ENCODE peak calls at places on chromosomes 3 and 15, in ten cellular contexts. O is astrocyte, Z is OCI-LY7, J is IMR-90, L is mammary epithelial cell, R is HCT116, B is H9, M is HepG2, U is neuronal stem cell, E is GM23248. T is an unnamed sample. For H3K4me1, the result is how much of the 10 kb centered on the place peaks cover.

GRCh38 chr3:164687902-164688301 is 390.4 kb downstream of the SI start:
- DNase-seq in J (no peak), B (no peak), O (no peak), Z (no peak), E (no peak), M (no peak), U (no peak), L (no peak), R (no peak), T (no peak)

GRCh38 chr15:66595937-66596545 is 30.2 kb upstream of the LCTL start:
- DNase-seq in O (no peak), Z (no peak), E (peak), L (no peak), B (no peak), M (no peak), J (peak), U (no peak), R (no peak), T (no peak)

GRCh38 chr15:94375997-94376396 is 144.6 kb downstream of the MCTP2 start:
- DNase-seq in E (no peak), B (no peak), L (no peak), M (no peak), R (no peak), Z (peak), U (no peak), J (no peak), O (no peak), T (peak)

GRCh38 chr15:85010472-85011209 is 29.0 kb downstream of the PDE8A start:
- DNase-seq in E (no peak), B (no peak), L (no peak), U (no peak), J (no peak), M (no peak), O (no peak), Z (peak), R (no peak), T (no peak)

GRCh38 chr15:56341201-56341600 is 24.0 kb upstream of the TEX9 start:
- DNase-seq in U (no peak), O (no peak), M (no peak), R (no peak), B (no peak), L (peak), J (no peak), E (peak), Z (no peak), T (peak)

GRCh38 chr15:57458255-57458850 is 82.0 kb downstream of the CGNL1 start:
- DNase-seq in Z (no peak), E (no peak), L (no peak), O (no peak), M (no peak), U (no peak), J (no peak), B (no peak), R (no peak), T (no peak)

GRCh38 chr3:190155752-190156151 is 35.1 kb upstream of the P3H2 start:
- DNase-seq in Z (no peak), U (no peak), R (peak), M (no peak), J (no peak), L (peak), B (no peak), E (peak), O (peak), T (no peak)

GRCh38 chr3:181455276-181455675 is 256.4 kb upstream of the SOX2 start:
- DNase-seq in B (no peak), O (no peak), J (no peak), R (no peak), U (no peak), L (no peak), Z (no peak), M (no peak), E (no peak), T (no peak)

GRCh38 chr15:51368751-51369450 is 27.4 kb downstream of the GLDN start:
- DNase-seq in O (peak), R (no peak), M (peak), J (peak), Z (no peak), E (peak), B (no peak), U (no peak), L (no peak), T (no peak)

GRCh38 chr15:65832549-65833364 is 36.5 kb upstream of the RAB11A start:
- DNase-seq in L (peak), Z (peak), U (peak), B (peak), J (peak), R (peak), M (peak), E (peak), O (peak), T (peak)

GRCh38 chr15:82832601-82833209 is 23.3 kb downstream of the WHAMM start:
- DNase-seq in B (no peak), U (no peak), R (peak), E (peak), L (peak), O (peak), M (no peak), J (peak), Z (no peak), T (no peak)

GRCh38 chr3:160210799-160211221 is 14.4 kb upstream of the C3orf80 start:
- DNase-seq in O (peak), R (peak), Z (no peak), J (peak), B (no peak), U (no peak), E (peak), L (peak), M (peak), T (peak)

GRCh38 chr3:15634671-15635661 is 33.4 kb downstream of the BTD start:
- DNase-seq in J (peak), R (no peak), U (no peak), O (peak), M (no peak), B (no peak), E (peak), L (no peak), Z (no peak), T (no peak)

GRCh38 chr3:133384331-133385027 is 15.4 kb upstream of the BFSP2 start:
- DNase-seq in U (peak), L (peak), M (peak), E (peak), B (peak), J (peak), R (peak), O (peak), Z (peak), T (peak)

GRCh38 chr3:188037965-188038581 is 115.9 kb upstream of the LPP start:
- DNase-seq in B (no peak), M (no peak), E (peak), J (peak), U (no peak), O (peak), L (peak), Z (no peak), R (no peak), T (no peak)

GRCh38 chr3:192570757-192571156 is 156.6 kb downstream of the FGF12 start:
- DNase-seq in Z (no peak), J (no peak), L (peak), B (no peak), R (no peak), M (no peak), E (peak), O (peak), U (no peak), T (no peak)

GRCh38 chr3:8839607-8840325 is 70.4 kb upstream of the OXTR start:
- DNase-seq in L (peak), J (peak), O (no peak), M (no peak), R (no peak), Z (no peak), U (no peak), E (no peak), B (no peak), T (no peak)

GRCh38 chr15:70387993-70388392 is 290.3 kb upstream of the TLE3 start:
- DNase-seq in M (no peak), J (no peak), R (no peak), U (no peak), E (no peak), O (no peak), Z (no peak), B (no peak), L (no peak), T (no peak)

GRCh38 chr15:38068600-38068999 is 134.2 kb downstream of the TMCO5A start:
- DNase-seq in R (no peak), Z (no peak), E (peak), U (no peak), O (no peak), J (no peak), B (no peak), L (no peak), M (no peak), T (no peak)

GRCh38 chr15:29736745-29737023 is 85.6 kb downstream of the TJP1 start:
- DNase-seq in B (no peak), Z (no peak), R (peak), L (peak), M (peak), E (peak), O (peak), J (peak), U (no peak), T (no peak)

GRCh38 chr3:127702151-127702578 is 29.4 kb downstream of the ABTB1 start:
- DNase-seq in L (no peak), U (no peak), E (peak), B (no peak), R (no peak), M (no peak), Z (no peak), J (no peak), O (no peak), T (no peak)

GRCh38 chr3:174907628-174908407 is 48.7 kb downstream of the NAALADL2 start:
- DNase-seq in J (no peak), O (no peak), Z (no peak), R (no peak), U (no peak), E (no peak), M (no peak), B (no peak), L (no peak), T (no peak)

GRCh38 chr3:146161725-146162047 is 702 bp upstream of the PLOD2 start:
- DNase-seq in R (no peak), E (peak), L (no peak), M (peak), Z (no peak), J (peak), O (peak), B (no peak), U (no peak), T (peak)

GRCh38 chr3:121431717-121432517 is 113.9 kb downstream of the POLQ start:
- DNase-seq in L (peak), Z (peak), B (no peak), R (no peak), M (peak), J (peak), O (peak), U (no peak), E (peak), T (no peak)

GRCh38 chr15:71650603-71651002 is 159.8 kb upstream of the NR2E3 start:
- DNase-seq in J (no peak), Z (no peak), E (no peak), B (no peak), L (no peak), M (no peak), O (no peak), U (no peak), R (no peak), T (no peak)
- H2AFZ ChIP-seq in J (no peak), Z (no peak), E (no peak), B (no peak), L (no peak), M (no peak), O (no peak), U (no peak), R (no peak), T (no peak)

GRCh38 chr3:186965141-186965879 is 35.0 kb downstream of the ST6GAL1 start:
- DNase-seq in J (peak), U (no peak), Z (no peak), B (peak), L (no peak), R (no peak), E (no peak), O (no peak), M (no peak), T (peak)

GRCh38 chr3:186969607-186970006 is 39.3 kb downstream of the ST6GAL1 start:
- DNase-seq in J (no peak), O (no peak), R (no peak), L (no peak), E (no peak), B (no peak), M (no peak), U (no peak), Z (no peak), T (no peak)

GRCh38 chr3:186966406-186966805 is 36.1 kb downstream of the ST6GAL1 start:
- DNase-seq in M (no peak), B (no peak), L (no peak), J (no peak), R (no peak), O (no peak), Z (no peak), U (no peak), E (no peak), T (no peak)

GRCh38 chr3:186964629-186965028 is 34.3 kb downstream of the ST6GAL1 start:
- DNase-seq in B (peak), E (no peak), J (no peak), L (no peak), O (no peak), R (no peak), U (no peak), M (no peak), Z (no peak), T (peak)

GRCh38 chr3:186967686-186968085 is 37.4 kb downstream of the ST6GAL1 start:
- DNase-seq in B (no peak), Z (no peak), J (no peak), M (no peak), L (no peak), E (no peak), O (no peak), U (no peak), R (no peak), T (no peak)
- H3K4me1 ChIP-seq in B (under half), Z (under half), J (under half), M (under half), L (under half), E (under half), O (under half), U (under half), R (under half), T (under half)

DNA sequence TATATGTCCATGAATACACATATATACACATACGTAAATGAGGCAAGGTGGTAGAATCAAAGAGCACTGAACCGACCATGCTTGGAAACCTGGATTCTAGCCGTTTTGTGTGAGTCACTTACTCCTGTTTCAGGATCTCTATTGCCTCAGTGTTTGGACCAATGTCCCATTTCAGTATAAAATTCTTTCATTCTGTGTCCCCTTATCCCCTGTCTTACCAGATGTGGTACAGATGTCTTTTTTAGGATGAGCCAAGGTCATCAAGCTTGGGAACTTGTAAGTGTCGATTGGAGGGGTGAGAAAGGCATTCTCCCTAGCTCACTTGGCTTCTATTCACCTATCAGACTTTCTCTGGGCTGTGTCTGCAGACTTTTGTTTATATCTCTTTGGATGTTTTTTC is 139.9 kb upstream of the CHL1 start:
- DNase-seq in M (no peak), Z (no peak), L (no peak), U (no peak), E (no peak), B (no peak), R (no peak), J (no peak), O (no peak), T (no peak)
- H2AFZ ChIP-seq in M (no peak), Z (no peak), L (no peak), U (no peak), E (no peak), B (no peak), R (no peak), J (no peak), O (no peak), T (no peak)

GRCh38 chr15:73994912-73995622 is 551 bp downstream of the PML start:
- DNase-seq in L (peak), J (no peak), O (no peak), M (no peak), Z (peak), U (no peak), R (no peak), E (peak), B (no peak), T (peak)
- H3K4me1 ChIP-seq in L (under half), J (under half), O (under half), M (under half), Z (under half), U (under half), R (under half), E (under half), B (under half), T (under half)

GRCh38 chr3:137808015-137808414 is 43.9 kb downstream of the SOX14 start:
- DNase-seq in R (no peak), E (no peak), B (no peak), J (no peak), M (no peak), U (no peak), L (no peak), Z (no peak), O (no peak), T (peak)
- H2AFZ ChIP-seq in R (no peak), E (no peak), B (no peak), J (no peak), M (no peak), U (no peak), L (no peak), Z (no peak), O (no peak), T (peak)

GRCh38 chr15:83930813-83931212 is 276.9 kb downstream of the ADAMTSL3 start:
- DNase-seq in M (peak), L (peak), E (no peak), R (no peak), B (no peak), Z (no peak), O (no peak), J (no peak), U (no peak), T (no peak)

GRCh38 chr15:83928392-83928734 is 274.4 kb downstream of the ADAMTSL3 start:
- DNase-seq in E (no peak), L (no peak), Z (peak), M (no peak), B (no peak), R (no peak), U (no peak), O (no peak), J (no peak), T (no peak)

GRCh38 chr15:83929619-83930018 is 275.7 kb downstream of the ADAMTSL3 start:
- DNase-seq in M (no peak), R (no peak), O (no peak), E (no peak), J (no peak), L (no peak), Z (no peak), U (no peak), B (no peak), T (no peak)

GRCh38 chr15:83928878-83929418 is 275.0 kb downstream of the ADAMTSL3 start:
- DNase-seq in B (no peak), O (no peak), L (peak), E (no peak), R (no peak), U (no peak), M (peak), Z (no peak), J (no peak), T (no peak)

DNA sequence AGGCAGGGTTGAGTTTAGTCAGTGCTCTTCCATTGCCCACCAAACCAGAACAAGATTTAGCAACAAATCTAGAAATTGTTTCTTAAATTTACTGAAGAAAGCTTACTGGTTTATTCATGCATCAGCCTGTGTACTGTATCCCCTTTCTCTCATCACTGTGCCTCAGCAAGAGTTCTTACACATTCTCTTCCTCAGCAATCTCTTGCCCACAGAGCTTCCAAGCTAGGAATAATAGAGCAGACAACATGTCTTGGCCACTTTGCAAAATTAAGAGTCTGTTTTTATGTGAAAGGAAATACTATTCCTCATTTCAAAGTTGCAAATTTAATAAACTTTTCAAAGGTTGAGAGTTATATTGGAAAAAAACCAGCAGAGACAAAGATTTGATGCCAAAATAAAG is 276.5 kb downstream of the ADAMTSL3 start:
- DNase-seq in L (no peak), O (no peak), B (no peak), U (no peak), Z (no peak), J (no peak), E (no peak), R (no peak), M (no peak), T (no peak)
- H3K4me1 ChIP-seq in L (under half), O (under half), B (under half), U (under half), Z (under half), J (under half), E (under half), R (under half), M (under half), T (under half)

DNA sequence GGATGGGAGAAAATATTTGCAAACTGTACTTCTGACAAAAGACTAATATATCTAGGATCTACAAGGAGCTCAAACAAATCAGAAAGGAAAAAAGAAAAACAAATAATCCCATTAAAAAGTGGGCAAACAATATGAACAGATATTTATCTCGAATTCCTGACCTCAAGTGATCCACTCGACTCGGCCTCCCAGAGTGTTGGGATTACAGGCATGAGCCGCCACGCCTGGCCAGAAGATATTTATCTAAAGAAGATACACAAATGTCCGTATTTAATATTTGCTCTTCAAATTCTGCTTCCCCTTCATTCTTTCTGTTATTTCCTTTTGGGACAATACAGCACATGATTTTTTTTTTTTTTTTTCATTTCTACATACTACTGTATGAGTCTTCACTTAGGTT is 151.7 kb upstream of the GRM7 start:
- DNase-seq in E (no peak), Z (no peak), O (no peak), R (no peak), L (no peak), B (no peak), J (no peak), U (no peak), M (no peak), T (no peak)
- H2AFZ ChIP-seq in E (no peak), Z (no peak), O (no peak), R (no peak), L (no peak), B (no peak), J (no peak), U (no peak), M (no peak), T (no peak)

DNA sequence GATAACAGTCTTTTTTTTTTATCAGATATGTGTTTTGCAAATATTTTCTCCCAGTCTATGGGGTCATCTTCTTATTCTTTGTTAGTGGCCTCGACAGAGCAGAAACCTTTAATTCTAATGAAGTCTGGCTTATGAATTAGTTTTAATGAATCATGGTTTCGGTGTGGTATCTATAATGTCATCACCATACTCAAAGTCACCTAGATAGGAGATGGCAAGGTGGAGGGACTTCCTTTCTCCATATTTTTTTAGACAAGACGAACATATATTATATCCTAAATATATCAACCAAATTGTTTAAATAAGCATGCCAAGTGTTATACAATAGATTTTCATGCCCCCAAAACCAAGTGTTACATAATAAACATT is 60.4 kb downstream of the CD200 start:
- DNase-seq in R (no peak), B (no peak), J (no peak), Z (no peak), U (no peak), O (no peak), M (no peak), L (no peak), E (no peak), T (no peak)
- H3K4me1 ChIP-seq in R (under half), B (under half), J (under half), Z (under half), U (under half), O (under half), M (under half), L (under half), E (under half), T (under half)

GRCh38 chr3:96330795-96331194 is 483.6 kb upstream of the EPHA6 start:
- DNase-seq in B (no peak), J (no peak), U (no peak), E (no peak), M (no peak), R (no peak), Z (no peak), L (no peak), O (no peak), T (peak)

GRCh38 chr3:96334779-96335178 is 479.6 kb upstream of the EPHA6 start:
- DNase-seq in R (no peak), B (no peak), U (no peak), Z (no peak), O (no peak), M (no peak), J (no peak), E (no peak), L (no peak), T (no peak)

DNA sequence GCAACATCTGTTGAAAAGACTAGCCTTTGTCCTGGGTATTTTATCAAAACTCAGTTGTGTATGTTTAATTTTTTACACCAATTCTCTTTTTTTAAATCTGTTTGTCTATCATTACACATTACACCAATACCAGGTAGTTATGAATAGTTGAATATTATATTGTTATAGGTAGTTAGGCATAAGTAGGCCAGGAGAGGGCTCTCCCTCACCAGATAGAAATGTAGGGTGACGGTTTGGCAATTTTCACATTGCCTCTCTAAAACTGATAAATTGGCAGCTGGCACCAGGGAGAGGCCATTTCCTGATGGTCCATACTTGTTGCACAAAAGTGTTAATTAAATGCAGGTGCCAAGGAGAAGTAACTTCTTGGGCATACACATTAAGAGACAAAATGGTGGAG is 483.1 kb upstream of the EPHA6 start:
- DNase-seq in U (no peak), Z (no peak), J (no peak), L (no peak), O (no peak), E (no peak), R (no peak), M (no peak), B (no peak), T (peak)
- H2AFZ ChIP-seq in U (no peak), Z (no peak), J (no peak), L (no peak), O (no peak), E (no peak), R (no peak), M (no peak), B (no peak), T (no peak)